ENCODE peak calls at places on chromosomes 16 and 17, in six cellular contexts. E, M, O, S, C and A are unnamed samples.

GRCh38 chr17:50560931-50561750 is 626 bp downstream of the CACNA1G start:
- DNase-seq in E (no peak), M (no peak), O (no peak), S (no peak), C (peak), A (peak)

GRCh38 chr16:24562811-24563210 is 23.4 kb downstream of the RBBP6 start:
- DNase-seq in E (no peak), M (no peak), O (no peak), S (no peak), C (no peak), A (no peak)

GRCh38 chr16:83994087-83994486 is 26.0 kb downstream of the NECAB2 start:
- DNase-seq in E (no peak), M (no peak), O (peak), S (no peak), C (no peak), A (no peak)

GRCh38 chr16:825298-826061 is 24.9 kb upstream of the GNG13 start:
- DNase-seq in E (no peak), M (peak), O (no peak), S (no peak), C (no peak), A (no peak)

GRCh38 chr16:86777098-86777946 is 199.0 kb downstream of the FOXL1 start:
- DNase-seq in E (no peak), M (no peak), O (no peak), S (no peak), C (no peak), A (no peak)

GRCh38 chr17:78706271-78706915 is 75.7 kb downstream of the CYTH1 start:
- DNase-seq in E (no peak), M (no peak), O (no peak), S (no peak), C (no peak), A (peak)

GRCh38 chr16:892536-893255 is 78.1 kb downstream of the LMF1 start:
- DNase-seq in E (no peak), M (no peak), O (no peak), S (no peak), C (peak), A (no peak)

GRCh38 chr16:16108759-16109158 is 114.5 kb downstream of the ABCC6 start:
- DNase-seq in E (no peak), M (no peak), O (no peak), S (no peak), C (no peak), A (no peak)

GRCh38 chr16:26859086-26859485 is 207.6 kb upstream of the C16orf82 start:
- DNase-seq in E (no peak), M (no peak), O (no peak), S (no peak), C (no peak), A (no peak)

GRCh38 chr17:43409131-43409530 is 10.3 kb downstream of the ARL4D start:
- DNase-seq in E (no peak), M (no peak), O (no peak), S (no peak), C (no peak), A (no peak)

GRCh38 chr17:81398170-81398854 is 3.1 kb downstream of the BAHCC1 start:
- DNase-seq in E (no peak), M (no peak), O (peak), S (no peak), C (peak), A (no peak)

GRCh38 chr17:50949128-50950001 is 83.2 kb upstream of the TOB1 start:
- DNase-seq in E (peak), M (peak), O (no peak), S (no peak), C (no peak), A (peak)

GRCh38 chr17:69358688-69359596 is 32.0 kb upstream of the ABCA5 start:
- DNase-seq in E (no peak), M (no peak), O (no peak), S (no peak), C (peak), A (peak)

GRCh38 chr17:17568772-17569195 is 22.7 kb downstream of the PEMT start:
- DNase-seq in E (no peak), M (no peak), O (peak), S (peak), C (peak), A (peak)

GRCh38 chr16:89844739-89845339 is 16.6 kb downstream of the SPIRE2 start:
- DNase-seq in E (no peak), M (no peak), O (no peak), S (no peak), C (no peak), A (peak)

GRCh38 chr16:53131050-53131362 is 76.2 kb downstream of the CHD9 start:
- DNase-seq in E (no peak), M (no peak), O (no peak), S (no peak), C (no peak), A (no peak)

GRCh38 chr17:8375738-8376259 is 705 bp downstream of the KRABD2 start:
- DNase-seq in E (no peak), M (no peak), O (no peak), S (no peak), C (no peak), A (peak)

GRCh38 chr16:65105173-65105572 is 16.7 kb downstream of the CDH11 start:
- DNase-seq in E (no peak), M (no peak), O (no peak), S (no peak), C (peak), A (no peak)

GRCh38 chr17:29089601-29090044 is 46.7 kb downstream of the PIPOX start:
- DNase-seq in E (no peak), M (peak), O (no peak), S (no peak), C (no peak), A (no peak)

GRCh38 chr16:58236231-58236690 is 38.4 kb upstream of the CSNK2A2 start:
- DNase-seq in E (peak), M (peak), O (peak), S (peak), C (peak), A (peak)

GRCh38 chr17:50052241-50052788 is 3.6 kb upstream of the ITGA3 start:
- DNase-seq in E (no peak), M (no peak), O (no peak), S (no peak), C (no peak), A (no peak)

GRCh38 chr17:1649844-1650409 is at the start of gene RILP:
- DNase-seq in E (peak), M (no peak), O (peak), S (no peak), C (peak), A (no peak)

GRCh38 chr17:80805032-80805751 is 186.4 kb upstream of the CHMP6 start:
- DNase-seq in E (no peak), M (peak), O (no peak), S (no peak), C (peak), A (no peak)

GRCh38 chr16:48542020-48542473 is 67.9 kb downstream of the N4BP1 start:
- DNase-seq in E (peak), M (peak), O (peak), S (no peak), C (peak), A (no peak)

GRCh38 chr16:72104905-72105304 is 11.3 kb downstream of the DHX38 start:
- DNase-seq in E (no peak), M (no peak), O (no peak), S (no peak), C (no peak), A (no peak)

GRCh38 chr17:18231156-18231555 is 5.7 kb downstream of the LLGL1 start:
- DNase-seq in E (no peak), M (no peak), O (no peak), S (no peak), C (peak), A (no peak)

GRCh38 chr17:57902800-57903759 is 52.1 kb downstream of the CUEDC1 start:
- DNase-seq in E (peak), M (peak), O (peak), S (no peak), C (no peak), A (peak)

GRCh38 chr16:608019-608418 is 18.2 kb downstream of the RAB40C start:
- DNase-seq in E (no peak), M (no peak), O (no peak), S (no peak), C (no peak), A (no peak)

GRCh38 chr17:60439501-60439900 is 17.2 kb downstream of the CHCT1 start:
- DNase-seq in E (no peak), M (no peak), O (peak), S (no peak), C (no peak), A (peak)

GRCh38 chr17:12553625-12554024 is 112.1 kb upstream of the MYOCD start:
- DNase-seq in E (no peak), M (no peak), O (no peak), S (no peak), C (no peak), A (no peak)

GRCh38 chr16:67748791-67749282 is 29.7 kb upstream of the GFOD2 start:
- DNase-seq in E (no peak), M (no peak), O (no peak), S (no peak), C (no peak), A (no peak)

GRCh38 chr16:12531937-12532336 is 271.8 kb downstream of the CPPED1 start:
- DNase-seq in E (no peak), M (no peak), O (no peak), S (no peak), C (no peak), A (no peak)

GRCh38 chr16:16151315-16151714 is 72.0 kb downstream of the ABCC6 start:
- DNase-seq in E (no peak), M (no peak), O (no peak), S (no peak), C (no peak), A (no peak)

GRCh38 chr17:43768382-43768781 is 9.8 kb upstream of the SOST start:
- DNase-seq in E (peak), M (no peak), O (no peak), S (no peak), C (no peak), A (no peak)

GRCh38 chr17:14301279-14301760 is 439 bp downstream of the HS3ST3B1 start:
- DNase-seq in E (no peak), M (no peak), O (no peak), S (no peak), C (peak), A (peak)
- TF ChIP-seq CTCF in E (no peak), M (no peak), O (no peak), S (no peak), C (no peak), A (no peak)

DNA sequence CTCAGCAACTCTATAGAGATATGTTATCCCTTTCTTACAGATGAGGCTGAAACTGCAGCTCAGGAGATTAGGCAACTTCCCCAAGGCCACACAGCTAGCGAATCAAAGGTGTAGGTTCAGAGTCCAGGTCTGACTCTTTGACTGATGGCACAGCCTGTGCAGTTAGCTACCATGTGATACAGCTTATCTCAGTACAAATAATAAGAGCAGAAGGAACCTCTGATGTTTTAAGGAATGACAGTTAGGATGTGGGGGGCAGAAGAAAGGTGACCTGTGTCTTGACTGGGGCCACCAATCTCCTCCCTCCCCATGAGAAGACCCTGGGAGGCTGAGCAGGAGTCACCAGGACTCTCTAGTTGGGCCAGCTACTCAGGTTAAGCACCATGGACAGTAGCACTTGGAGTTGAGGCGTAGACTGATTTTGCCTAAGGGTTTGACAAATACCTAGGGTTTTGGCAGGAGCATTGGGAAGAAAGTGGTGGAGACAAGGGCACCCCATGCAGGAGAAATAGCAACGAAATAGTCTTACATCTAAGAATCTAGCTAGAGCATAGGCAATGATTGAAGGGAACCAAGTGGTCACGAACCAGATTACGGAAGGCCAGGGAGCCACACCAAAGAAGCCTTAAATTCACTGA is 22.8 kb upstream of the ACSM2B start:
- DNase-seq in E (no peak), M (no peak), O (no peak), S (no peak), C (peak), A (no peak)
- TF ChIP-seq CTCF in E (no peak), M (no peak), O (no peak), S (no peak), C (no peak), A (no peak)

GRCh38 chr16:66515543-66516171 is 34.3 kb downstream of the TK2 start:
- DNase-seq in E (no peak), M (no peak), O (peak), S (no peak), C (no peak), A (no peak)
- TF ChIP-seq CTCF in E (peak), M (peak), O (peak), S (no peak), C (peak), A (peak)

GRCh38 chr17:66054242-66054641 is 137.7 kb downstream of the CEP112 start:
- DNase-seq in E (no peak), M (no peak), O (no peak), S (no peak), C (no peak), A (no peak)

GRCh38 chr17:66056148-66056547 is 135.8 kb downstream of the CEP112 start:
- DNase-seq in E (no peak), M (no peak), O (no peak), S (no peak), C (no peak), A (no peak)
- TF ChIP-seq CTCF in E (no peak), M (no peak), O (no peak), S (no peak), C (no peak), A (no peak)

DNA sequence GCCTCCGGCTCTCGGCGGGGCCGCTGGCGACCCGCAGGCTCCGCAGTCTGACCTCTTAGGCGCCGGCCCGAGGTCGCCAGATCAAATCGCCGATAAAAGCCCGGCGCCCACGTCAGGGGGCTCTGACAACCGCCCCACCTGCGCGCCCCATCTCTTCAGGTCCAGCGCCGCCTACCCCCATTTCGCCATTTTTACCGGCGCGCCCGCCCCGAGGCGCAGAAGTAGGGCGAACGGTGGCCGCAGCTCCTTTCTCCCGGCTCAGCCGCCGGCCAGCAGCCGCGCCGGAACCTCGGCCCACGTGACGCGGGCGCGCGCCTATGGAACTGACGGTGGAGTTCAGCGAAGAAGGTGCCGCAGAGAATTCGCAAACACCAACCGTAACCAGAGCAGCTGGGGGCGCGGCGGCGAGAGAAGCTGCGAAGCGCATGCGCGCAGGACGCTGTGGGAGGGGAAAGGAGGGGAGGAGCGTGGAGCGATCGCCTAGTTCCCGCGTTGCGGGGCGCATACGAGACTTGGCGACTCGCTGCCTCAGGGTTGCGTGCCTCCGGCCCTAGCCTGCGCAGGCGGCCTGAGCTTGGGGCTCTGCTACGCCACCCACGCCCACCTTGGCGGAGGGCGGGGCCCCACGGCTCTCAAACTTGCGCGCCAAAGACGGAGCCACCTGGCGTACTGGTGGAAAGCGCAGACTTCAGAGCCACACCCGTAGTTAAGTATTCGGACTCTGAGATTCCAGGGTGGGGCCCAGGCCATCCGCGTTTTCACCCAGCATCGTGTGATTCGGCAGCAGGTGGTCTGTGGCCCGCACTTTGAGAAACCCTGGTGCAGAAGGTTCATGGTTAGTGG is at the start of gene TRIM37:
- DNase-seq in E (peak), M (peak), O (peak), S (peak), C (peak), A (peak)
- TF ChIP-seq CTCF in E (no peak), M (peak), O (no peak), S (peak), C (no peak), A (no peak)

DNA sequence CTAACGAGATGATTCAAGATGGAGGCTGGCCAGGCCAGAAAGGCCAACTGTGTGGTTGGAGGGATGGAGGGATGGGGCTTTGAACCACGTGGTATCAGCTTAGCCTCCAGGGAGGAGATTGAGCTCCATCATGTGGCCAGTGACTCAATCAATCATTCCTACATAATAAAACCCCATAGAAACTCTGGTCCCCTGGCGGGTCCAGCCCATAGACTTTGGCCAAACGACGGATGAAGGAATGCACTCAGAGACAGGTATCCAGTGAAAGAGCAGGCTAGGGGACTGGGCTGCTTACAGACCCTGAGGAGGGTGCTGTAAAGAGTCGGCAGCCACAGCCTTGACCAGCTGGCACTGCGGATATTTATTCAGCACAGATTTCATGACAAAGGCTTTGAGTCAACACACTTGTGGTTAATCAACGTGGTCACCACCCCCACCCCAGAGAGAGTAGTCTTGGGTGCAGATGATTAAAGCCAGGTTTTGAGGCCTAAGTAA is 308.7 kb upstream of the TNRC6C start:
- DNase-seq in E (no peak), M (no peak), O (no peak), S (no peak), C (no peak), A (peak)
- TF ChIP-seq CTCF in E (no peak), M (no peak), O (no peak), S (no peak), C (no peak), A (no peak)

DNA sequence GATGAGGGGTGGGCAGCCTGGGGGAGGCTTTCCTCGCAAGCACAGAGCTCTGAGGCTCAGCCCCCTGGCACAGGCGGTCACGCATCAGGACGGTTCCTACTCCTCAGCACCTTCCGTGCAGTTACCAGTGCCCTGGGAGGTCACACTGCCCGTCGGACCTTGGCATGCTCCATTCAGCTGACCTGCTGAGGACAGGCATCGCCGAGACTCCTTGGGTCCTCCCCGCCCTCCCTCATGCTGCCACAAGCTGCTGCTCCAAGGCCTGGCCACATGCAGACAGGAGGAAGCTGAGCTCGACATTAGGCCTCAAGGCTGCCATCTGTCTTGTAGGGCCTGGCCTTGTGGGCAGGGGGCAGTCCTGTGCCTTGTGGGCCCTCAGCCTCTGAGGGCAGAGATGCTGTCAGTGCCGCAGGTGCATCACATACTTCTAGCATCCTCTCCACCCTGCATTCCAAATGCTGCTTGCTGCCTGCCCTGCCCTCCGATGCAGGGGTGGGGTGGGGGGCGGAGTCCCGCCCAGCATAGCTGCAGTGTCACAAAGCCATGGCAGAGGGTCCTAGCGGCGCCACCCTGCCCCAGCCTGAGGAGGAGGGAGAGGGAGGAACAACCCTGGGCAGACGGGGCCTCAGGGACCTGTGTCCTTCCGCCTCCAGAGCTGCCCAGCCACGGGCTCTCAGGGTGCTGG is 9.3 kb downstream of the C16orf90 start:
- DNase-seq in E (no peak), M (no peak), O (no peak), S (no peak), C (no peak), A (no peak)
- TF ChIP-seq CTCF in E (no peak), M (no peak), O (no peak), S (no peak), C (no peak), A (no peak)

GRCh38 chr16:4271176-4272113 is 1.4 kb downstream of the TFAP4 start:
- DNase-seq in E (peak), M (peak), O (peak), S (peak), C (peak), A (peak)

GRCh38 chr16:4275861-4276260 is 3.0 kb upstream of the TFAP4 start:
- DNase-seq in E (no peak), M (no peak), O (no peak), S (no peak), C (no peak), A (no peak)

GRCh38 chr16:4270595-4270994 is 2.2 kb downstream of the TFAP4 start:
- DNase-seq in E (no peak), M (no peak), O (no peak), S (no peak), C (no peak), A (no peak)

GRCh38 chr16:4272114-4272954 is 489 bp downstream of the TFAP4 start:
- DNase-seq in E (no peak), M (peak), O (peak), S (no peak), C (peak), A (peak)

GRCh38 chr16:4273858-4274291 is 1.1 kb upstream of the TFAP4 start:
- DNase-seq in E (no peak), M (no peak), O (peak), S (no peak), C (peak), A (peak)
- TF ChIP-seq CTCF in E (no peak), M (no peak), O (peak), S (no peak), C (peak), A (no peak)